ENCODE peak calls at places on chromosomes 4 and X, in seven cellular contexts. Y is fibroblast of pulmonary artery; X is EH; E is activated CD4-positive, alpha-beta T cell treated with anti-CD3 and anti-CD28 coated beads, Interleukin-2, amount 50 U/mL, for 1 hour; M is BJ; Q is NCI-H2107; T is GM23338. Z is an unnamed sample.

GRCh38 chrX:13658602-13659001 is 5.7 kb downstream of the TCEANC start:
- DNase-seq in Y (peak; percentile 69), X (peak; percentile 56), E (no peak), M (no peak), Q (peak; percentile 13), T (peak; percentile 65), Z (peak; percentile 63)

GRCh38 chr4:120830204-120830603 is 92.3 kb downstream of the PRDM5 start:
- DNase-seq in Y (peak; percentile 48), X (peak; percentile 4), E (no peak), M (no peak), Q (no peak), T (no peak), Z (no peak)

GRCh38 chrX:23251043-23251442 is 83.6 kb upstream of the PTCHD1 start:
- DNase-seq in Y (no peak), X (no peak), E (no peak), M (no peak), Q (no peak), T (no peak), Z (no peak)

GRCh38 chr4:13365195-13365594 is 118.9 kb downstream of the RAB28 start:
- DNase-seq in Y (no peak), X (no peak), E (no peak), M (no peak), Q (no peak), T (no peak), Z (no peak)

GRCh38 chr4:95510145-95510544 is 38.6 kb downstream of the UNC5C start:
- DNase-seq in Y (peak; percentile 68), X (no peak), E (no peak), M (no peak), Q (no peak), T (peak; percentile 55), Z (no peak)

GRCh38 chr4:152032722-152033131 is 271.9 kb upstream of the GATB start:
- DNase-seq in Y (peak; percentile 40), X (peak; percentile 85), E (no peak), M (peak; percentile 37), Q (no peak), T (no peak), Z (no peak)

GRCh38 chr4:102466298-102466697 is 34.9 kb upstream of the NFKB1 start:
- DNase-seq in Y (peak; percentile 28), X (peak; percentile 46), E (no peak), M (no peak), Q (no peak), T (no peak), Z (no peak)

GRCh38 chrX:150696836-150697235 is 3.6 kb downstream of the MTMR1 start:
- DNase-seq in Y (no peak), X (peak; percentile 3), E (no peak), M (no peak), Q (no peak), T (no peak), Z (no peak)

GRCh38 chr4:181301735-181302380 is 941.3 kb upstream of the TENM3 start:
- DNase-seq in Y (peak; percentile 3), X (peak; percentile 56), E (peak; percentile 0), M (no peak), Q (peak; percentile 67), T (peak; percentile 83), Z (no peak)

GRCh38 chr4:113553082-113553481 is 208.5 kb downstream of the CAMK2D start:
- DNase-seq in Y (no peak), X (no peak), E (no peak), M (no peak), Q (no peak), T (no peak), Z (no peak)

GRCh38 chrX:71107762-71108360 is 1.3 kb upstream of the CXorf65 start:
- DNase-seq in Y (no peak), X (no peak), E (peak; percentile 34), M (no peak), Q (no peak), T (no peak), Z (no peak)

GRCh38 chr4:125365731-125366130 is 51.0 kb downstream of the FAT4 start:
- DNase-seq in Y (no peak), X (no peak), E (no peak), M (no peak), Q (no peak), T (no peak), Z (no peak)

GRCh38 chrX:104695593-104695992 is 129.6 kb downstream of the IL1RAPL2 start:
- DNase-seq in Y (no peak), X (no peak), E (no peak), M (no peak), Q (no peak), T (no peak), Z (no peak)

GRCh38 chr4:139593091-139593564 is 37.1 kb upstream of the SETD7 start:
- DNase-seq in Y (peak; percentile 73), X (peak; percentile 71), E (no peak), M (no peak), Q (no peak), T (peak; percentile 36), Z (peak; percentile 93)

GRCh38 chr4:176635372-176636261 is 157.1 kb downstream of the VEGFC start:
- DNase-seq in Y (peak; percentile 94), X (peak; percentile 77), E (no peak), M (no peak), Q (no peak), T (no peak), Z (peak; percentile 84)

GRCh38 chr4:16897991-16898827 is at the start of gene LDB2:
- DNase-seq in Y (peak; percentile 86), X (peak; percentile 87), E (no peak), M (peak; percentile 48), Q (no peak), T (peak; percentile 86), Z (no peak)

Z was measured in osteoblast.